ENCODE peak calls at places on chromosome 12, in four cellular contexts. I is AG04450, K is lung, P is fibroblast of lung. L is an unnamed sample.

GRCh38 chr12:79455314-79455713 is 235.4 kb downstream of the PAWR start:
- DNase-seq in I (no peak), K (no peak), P (peak; percentile 21), L (no peak)

GRCh38 chr12:11553871-11554533 is 95.5 kb upstream of the ETV6 start:
- DNase-seq in I (peak; percentile 13), P (peak; percentile 57), K (peak; percentile 40), L (peak; percentile 54)

GRCh38 chr12:106135075-106135474 is 3.7 kb downstream of the NUAK1 start:
- DNase-seq in P (peak; percentile 87), K (no peak), I (no peak), L (no peak)

GRCh38 chr12:83122623-83122934 is 435.9 kb downstream of the TMTC2 start:
- DNase-seq in K (no peak), P (no peak), I (no peak), L (no peak)

GRCh38 chr12:60419986-60420385 is 824.2 kb downstream of the SLC16A7 start:
- DNase-seq in I (no peak), K (no peak), P (peak; percentile 62), L (no peak)

GRCh38 chr12:79161249-79161934 is 296.8 kb downstream of the SYT1 start:
- DNase-seq in K (no peak), I (no peak), P (no peak), L (no peak)

GRCh38 chr12:130462558-130462924 is 124.9 kb downstream of the PIWIL1 start:
- DNase-seq in I (no peak), K (no peak), P (no peak), L (no peak)

GRCh38 chr12:6977653-6978052 is 6.9 kb downstream of the EMG1 start:
- DNase-seq in P (no peak), K (no peak), I (no peak), L (no peak)

GRCh38 chr12:131799828-131800593 is 28.2 kb upstream of the MMP17 start:
- DNase-seq in K (no peak), I (no peak), P (no peak), L (no peak)

GRCh38 chr12:121295123-121295745 is 1.3 kb downstream of the CAMKK2 start:
- DNase-seq in I (no peak), K (no peak), P (no peak), L (no peak)

GRCh38 chr12:114405199-114405448 is 820 bp downstream of the TBX5 start:
- DNase-seq in P (no peak), K (no peak), I (no peak), L (no peak)

DNA sequence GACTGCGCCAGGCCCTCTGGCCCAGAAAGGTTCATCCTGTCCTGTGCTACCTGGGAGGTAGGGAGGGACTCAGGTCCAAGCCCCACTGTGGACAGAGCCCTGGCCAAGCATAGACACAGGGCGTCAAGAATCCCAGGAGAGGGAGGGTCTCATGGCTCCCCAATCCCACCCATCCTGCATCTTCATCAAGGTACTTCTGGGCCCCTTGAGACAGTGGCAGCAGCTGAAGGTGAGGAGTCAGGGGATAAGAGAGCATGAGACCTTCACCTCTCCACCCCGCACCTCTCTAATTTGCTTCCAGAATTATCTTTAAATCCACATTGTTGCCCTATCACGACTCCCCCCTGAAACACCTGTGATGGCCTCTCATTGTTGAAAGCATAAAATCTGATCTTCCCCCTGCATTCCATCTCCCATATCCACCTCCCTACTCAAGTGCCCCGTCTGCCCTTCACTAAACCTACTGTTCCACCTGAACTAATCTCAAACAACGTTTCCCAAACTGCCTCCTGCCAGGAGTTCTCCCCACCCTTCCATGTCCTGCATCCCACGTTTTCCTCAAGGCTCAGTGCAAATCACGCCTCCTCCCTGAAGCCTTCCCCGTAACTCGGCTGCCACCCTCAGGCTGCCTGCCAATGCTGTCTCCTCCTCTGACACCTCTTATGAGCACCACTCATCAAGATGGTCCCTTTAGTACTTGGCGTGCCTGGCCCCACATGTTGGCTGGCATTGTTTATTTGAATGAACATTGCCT is 27.1 kb downstream of the KRT18 start:
- DNase-seq in P (no peak), K (no peak), I (no peak), L (peak; percentile 68)
- TF ChIP-seq CTCF in P (no peak), K (no peak), I (no peak), L (peak; percentile 57)

GRCh38 chr12:26331960-26332359 is 136.6 kb downstream of the SSPN start:
- DNase-seq in P (no peak), K (no peak), I (no peak), L (no peak)
- TF ChIP-seq CTCF in P (no peak), K (no peak), I (no peak), L (no peak)

GRCh38 chr12:42590324-42590934 is 883 bp upstream of the PRICKLE1 start:
- DNase-seq in I (no peak), P (peak; percentile 40), K (no peak), L (no peak)
- TF ChIP-seq CTCF in I (no peak), P (peak; percentile 4), K (no peak), L (no peak)

DNA sequence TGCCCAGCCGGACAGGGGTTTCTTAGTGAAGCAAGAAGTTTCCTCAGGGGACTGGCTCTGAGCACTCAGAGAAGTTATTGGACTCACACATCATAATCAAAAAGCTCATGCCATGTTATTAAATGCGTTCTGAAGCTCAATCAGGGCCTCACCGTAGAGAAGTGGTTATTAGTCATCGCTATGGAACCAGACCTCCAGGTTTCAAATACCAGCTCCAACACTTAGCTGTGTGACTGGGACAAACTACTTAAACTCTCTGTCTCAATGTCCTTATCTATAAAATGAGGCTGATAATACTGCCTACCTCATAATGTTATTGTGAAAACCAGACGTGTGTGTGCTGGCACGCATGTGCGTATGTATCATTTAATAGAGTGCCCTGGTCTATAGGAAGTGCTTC is 7.3 kb downstream of the STAT6 start:
- DNase-seq in K (no peak), I (no peak), P (peak; percentile 54), L (no peak)
- TF ChIP-seq CTCF in K (no peak), I (no peak), P (no peak), L (no peak)

L was measured in HFFc6.